ENCODE peak calls at places on chromosomes 7 and 10, in six cellular contexts. One of them, this sample, is unnamed.

GRCh38 chr10:21079330-21079658 is 182.2 kb upstream of the NEBL start:
- DNase-seq in endothelial cell of umbilical vein: no peak
- DNase-seq in transverse colon: no peak
- DNase-seq in ovary: no peak
- DNase-seq in tibial artery: no peak
- DNase-seq in neural progenitor cell: no peak
- DNase-seq in this sample: no peak

GRCh38 chr7:36305648-36306047 is 84.0 kb upstream of the ANLN start:
- DNase-seq in tibial artery: peak; percentile 39
- DNase-seq in transverse colon: no peak
- DNase-seq in endothelial cell of umbilical vein: no peak
- DNase-seq in neural progenitor cell: no peak
- DNase-seq in ovary: no peak
- DNase-seq in this sample: no peak

GRCh38 chr10:118002581-118002980 is 44.2 kb downstream of the RAB11FIP2 start:
- DNase-seq in tibial artery: no peak
- DNase-seq in ovary: no peak
- DNase-seq in endothelial cell of umbilical vein: no peak
- DNase-seq in transverse colon: no peak
- DNase-seq in neural progenitor cell: no peak
- DNase-seq in this sample: no peak

GRCh38 chr7:21945374-21946227 is at the start of gene CDCA7L:
- DNase-seq in neural progenitor cell: peak; percentile 87
- DNase-seq in endothelial cell of umbilical vein: peak; percentile 82
- DNase-seq in transverse colon: peak; percentile 81
- DNase-seq in ovary: peak; percentile 91
- DNase-seq in tibial artery: peak; percentile 69
- DNase-seq in this sample: peak; percentile 67

GRCh38 chr7:133051066-133051465 is 30.8 kb downstream of the CHCHD3 start:
- DNase-seq in endothelial cell of umbilical vein: no peak
- DNase-seq in transverse colon: no peak
- DNase-seq in tibial artery: no peak
- DNase-seq in neural progenitor cell: peak; percentile 35
- DNase-seq in ovary: no peak
- DNase-seq in this sample: no peak

GRCh38 chr7:28086198-28086597 is 94.4 kb downstream of the JAZF1 start:
- DNase-seq in endothelial cell of umbilical vein: no peak
- DNase-seq in neural progenitor cell: no peak
- DNase-seq in transverse colon: no peak
- DNase-seq in tibial artery: no peak
- DNase-seq in ovary: no peak
- DNase-seq in this sample: no peak

GRCh38 chr7:70539196-70539595 is 592.7 kb upstream of the GALNT17 start:
- DNase-seq in endothelial cell of umbilical vein: no peak
- DNase-seq in ovary: no peak
- DNase-seq in tibial artery: no peak
- DNase-seq in neural progenitor cell: no peak
- DNase-seq in transverse colon: no peak
- DNase-seq in this sample: no peak

GRCh38 chr10:133128126-133129081 is 31.6 kb upstream of the KNDC1 start:
- DNase-seq in ovary: peak; percentile 11
- DNase-seq in tibial artery: peak; percentile 56
- DNase-seq in endothelial cell of umbilical vein: no peak
- DNase-seq in transverse colon: peak; percentile 5
- DNase-seq in neural progenitor cell: no peak
- DNase-seq in this sample: no peak

GRCh38 chr7:34019431-34019830 is 114.1 kb downstream of the BMPER start:
- DNase-seq in ovary: no peak
- DNase-seq in endothelial cell of umbilical vein: no peak
- DNase-seq in transverse colon: no peak
- DNase-seq in neural progenitor cell: no peak
- DNase-seq in tibial artery: no peak
- DNase-seq in this sample: no peak

GRCh38 chr10:43939389-43939938 is 290.8 kb upstream of the ZNF32 start:
- DNase-seq in ovary: no peak
- DNase-seq in transverse colon: no peak
- DNase-seq in endothelial cell of umbilical vein: no peak
- DNase-seq in tibial artery: no peak
- DNase-seq in neural progenitor cell: no peak
- DNase-seq in this sample: no peak

GRCh38 chr7:65974876-65975275 is 7.1 kb downstream of the GUSB start:
- DNase-seq in tibial artery: no peak
- DNase-seq in transverse colon: no peak
- DNase-seq in ovary: no peak
- DNase-seq in endothelial cell of umbilical vein: no peak
- DNase-seq in neural progenitor cell: no peak
- DNase-seq in this sample: no peak

GRCh38 chr10:106714734-106715368 is 449.7 kb downstream of the SORCS1 start:
- DNase-seq in transverse colon: no peak
- DNase-seq in endothelial cell of umbilical vein: no peak
- DNase-seq in ovary: no peak
- DNase-seq in neural progenitor cell: no peak
- DNase-seq in tibial artery: no peak
- DNase-seq in this sample: no peak

GRCh38 chr7:73605601-73606220 is 18.6 kb downstream of the MLXIPL start:
- DNase-seq in neural progenitor cell: no peak
- DNase-seq in transverse colon: no peak
- DNase-seq in tibial artery: no peak
- DNase-seq in ovary: no peak
- DNase-seq in endothelial cell of umbilical vein: no peak
- DNase-seq in this sample: no peak

GRCh38 chr10:13458107-13458761 is 70.6 kb downstream of the BEND7 start:
- DNase-seq in endothelial cell of umbilical vein: no peak
- DNase-seq in ovary: no peak
- DNase-seq in transverse colon: no peak
- DNase-seq in neural progenitor cell: no peak
- DNase-seq in tibial artery: no peak
- DNase-seq in this sample: no peak

GRCh38 chr10:114632869-114633715 is 25.0 kb downstream of the ABLIM1 start:
- DNase-seq in neural progenitor cell: peak; percentile 25
- DNase-seq in transverse colon: no peak
- DNase-seq in tibial artery: peak; percentile 80
- DNase-seq in endothelial cell of umbilical vein: peak; percentile 85
- DNase-seq in ovary: peak; percentile 43
- DNase-seq in this sample: no peak

GRCh38 chr10:129468187-129468586 is 1.1 kb downstream of the MGMT start:
- DNase-seq in ovary: no peak
- DNase-seq in endothelial cell of umbilical vein: no peak
- DNase-seq in tibial artery: no peak
- DNase-seq in transverse colon: no peak
- DNase-seq in neural progenitor cell: no peak
- DNase-seq in this sample: no peak

GRCh38 chr7:44977304-44977858 is 1.4 kb downstream of the MYO1G start:
- DNase-seq in endothelial cell of umbilical vein: no peak
- DNase-seq in ovary: no peak
- DNase-seq in neural progenitor cell: no peak
- DNase-seq in transverse colon: no peak
- DNase-seq in tibial artery: no peak
- DNase-seq in this sample: no peak

GRCh38 chr7:98281757-98282652 is 519 bp downstream of the BRI3 start:
- DNase-seq in transverse colon: peak; percentile 45
- DNase-seq in endothelial cell of umbilical vein: peak; percentile 32
- DNase-seq in ovary: peak; percentile 79
- DNase-seq in neural progenitor cell: peak; percentile 52
- DNase-seq in tibial artery: peak; percentile 81
- DNase-seq in this sample: no peak

GRCh38 chr7:128841961-128842673 is 11.9 kb downstream of the FLNC start:
- DNase-seq in neural progenitor cell: peak; percentile 77
- DNase-seq in transverse colon: peak; percentile 53
- DNase-seq in tibial artery: no peak
- DNase-seq in endothelial cell of umbilical vein: peak; percentile 41
- DNase-seq in ovary: no peak
- DNase-seq in this sample: no peak

GRCh38 chr7:84510501-84510900 is 315.9 kb upstream of the SEMA3A start:
- DNase-seq in tibial artery: no peak
- DNase-seq in transverse colon: no peak
- DNase-seq in ovary: no peak
- DNase-seq in neural progenitor cell: no peak
- DNase-seq in endothelial cell of umbilical vein: peak; percentile 11
- DNase-seq in this sample: no peak

GRCh38 chr10:100934084-100934659 is 21.4 kb downstream of the SLF2 start:
- DNase-seq in tibial artery: no peak
- DNase-seq in transverse colon: no peak
- DNase-seq in neural progenitor cell: no peak
- DNase-seq in endothelial cell of umbilical vein: no peak
- DNase-seq in ovary: no peak
- DNase-seq in this sample: no peak

GRCh38 chr10:100927266-100927665 is 14.5 kb downstream of the SLF2 start:
- DNase-seq in endothelial cell of umbilical vein: peak; percentile 46
- DNase-seq in transverse colon: no peak
- DNase-seq in neural progenitor cell: no peak
- DNase-seq in tibial artery: no peak
- DNase-seq in ovary: no peak
- DNase-seq in this sample: no peak

GRCh38 chr10:100928039-100928438 is 15.3 kb downstream of the SLF2 start:
- DNase-seq in transverse colon: no peak
- DNase-seq in tibial artery: no peak
- DNase-seq in neural progenitor cell: no peak
- DNase-seq in endothelial cell of umbilical vein: no peak
- DNase-seq in ovary: no peak
- DNase-seq in this sample: no peak

DNA sequence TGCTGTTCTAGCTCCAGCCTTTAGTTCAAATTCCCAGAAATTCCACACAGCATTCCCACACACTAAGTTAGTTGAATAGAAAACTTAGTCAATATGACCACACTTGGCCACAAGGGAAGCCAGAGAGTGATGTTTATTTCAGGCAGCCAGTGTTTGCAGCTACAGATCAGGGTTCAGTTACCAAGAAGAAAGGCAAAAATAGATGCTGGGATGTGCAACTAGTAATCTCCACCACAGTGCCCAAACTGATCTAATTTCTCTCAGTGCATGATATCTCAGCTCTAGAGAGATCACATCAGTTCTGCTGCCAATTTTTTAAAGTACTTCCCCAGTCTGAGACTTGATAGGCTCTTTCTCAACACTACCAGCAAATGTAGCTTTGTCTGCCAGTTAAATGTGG is 17.6 kb downstream of the SLF2 start:
- DNase-seq in endothelial cell of umbilical vein: no peak
- DNase-seq in neural progenitor cell: no peak
- DNase-seq in ovary: no peak
- DNase-seq in tibial artery: no peak
- DNase-seq in transverse colon: no peak
- DNase-seq in this sample: no peak
- TF ChIP-seq CTCF in endothelial cell of umbilical vein: no peak
- TF ChIP-seq CTCF in neural progenitor cell: peak; percentile 9
- TF ChIP-seq CTCF in ovary: no peak
- TF ChIP-seq CTCF in tibial artery: no peak
- TF ChIP-seq CTCF in transverse colon: no peak
- TF ChIP-seq CTCF in this sample: peak; percentile 7

DNA sequence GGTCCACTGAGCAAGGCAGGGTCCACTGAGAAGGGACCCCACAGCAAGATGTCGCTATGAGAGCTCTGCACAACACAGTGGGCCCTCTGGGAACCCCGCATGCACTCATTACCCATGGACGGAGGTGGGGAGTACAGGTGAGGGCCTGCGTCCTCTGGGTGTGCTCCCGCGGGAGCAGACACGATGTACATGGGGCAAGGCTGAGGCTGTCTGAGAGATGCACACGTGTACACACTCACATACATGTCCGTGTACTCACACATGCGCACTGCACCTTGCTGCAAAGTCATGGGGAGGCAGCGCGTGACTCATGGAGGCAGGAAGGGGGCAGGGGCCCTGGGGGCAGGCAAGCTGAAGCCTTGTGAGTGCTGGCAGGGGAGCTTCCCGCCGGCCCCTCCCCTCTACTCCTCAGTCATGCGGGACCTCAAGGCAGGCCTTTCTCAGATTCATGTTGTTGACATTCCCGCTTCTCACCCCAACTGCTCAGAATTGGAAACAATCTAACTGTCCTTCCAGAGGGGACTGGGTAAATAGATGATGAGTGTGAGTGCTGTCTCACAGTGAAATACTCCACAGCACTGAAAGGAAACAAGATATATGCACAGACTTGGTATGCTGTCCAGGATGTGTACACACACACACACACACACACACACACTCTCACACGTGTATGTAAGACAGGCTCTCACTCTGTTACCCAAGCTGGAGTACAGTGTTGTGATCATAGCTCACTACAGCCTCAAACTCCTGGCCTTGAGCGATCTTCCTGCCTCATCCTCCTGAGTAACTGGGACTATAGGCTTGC is 40.0 kb downstream of the GOLGA7B start:
- DNase-seq in tibial artery: no peak
- DNase-seq in transverse colon: no peak
- DNase-seq in endothelial cell of umbilical vein: peak; percentile 71
- DNase-seq in ovary: peak; percentile 28
- DNase-seq in neural progenitor cell: no peak
- DNase-seq in this sample: no peak
- H3K27ac ChIP-seq in tibial artery: peak overlapping the region; percentile 50
- H3K27ac ChIP-seq in transverse colon: no peak overlapping the region
- H3K27ac ChIP-seq in endothelial cell of umbilical vein: peak overlapping the region; percentile 2
- H3K27ac ChIP-seq in ovary: no peak overlapping the region
- H3K27ac ChIP-seq in neural progenitor cell: no peak overlapping the region
- H3K27ac ChIP-seq in this sample: no peak overlapping the region

GRCh38 chr7:131338173-131338572 is 10.5 kb downstream of the MKLN1 start:
- DNase-seq in tibial artery: no peak
- DNase-seq in ovary: no peak
- DNase-seq in transverse colon: no peak
- DNase-seq in endothelial cell of umbilical vein: no peak
- DNase-seq in neural progenitor cell: no peak
- DNase-seq in this sample: no peak
- TF ChIP-seq CTCF in tibial artery: no peak
- TF ChIP-seq CTCF in ovary: no peak
- TF ChIP-seq CTCF in transverse colon: no peak
- TF ChIP-seq CTCF in endothelial cell of umbilical vein: no peak
- TF ChIP-seq CTCF in neural progenitor cell: no peak
- TF ChIP-seq CTCF in this sample: no peak

GRCh38 chr7:157795199-157795598 is 458.4 kb downstream of the DNAJB6 start:
- DNase-seq in neural progenitor cell: no peak
- DNase-seq in ovary: no peak
- DNase-seq in transverse colon: no peak
- DNase-seq in tibial artery: no peak
- DNase-seq in endothelial cell of umbilical vein: no peak
- DNase-seq in this sample: no peak

GRCh38 chr7:157799076-157799685 is 462.4 kb downstream of the DNAJB6 start:
- DNase-seq in ovary: no peak
- DNase-seq in neural progenitor cell: no peak
- DNase-seq in endothelial cell of umbilical vein: no peak
- DNase-seq in transverse colon: no peak
- DNase-seq in tibial artery: no peak
- DNase-seq in this sample: no peak

GRCh38 chr7:157795631-157796030 is 458.8 kb downstream of the DNAJB6 start:
- DNase-seq in ovary: no peak
- DNase-seq in transverse colon: no peak
- DNase-seq in endothelial cell of umbilical vein: no peak
- DNase-seq in neural progenitor cell: no peak
- DNase-seq in tibial artery: no peak
- DNase-seq in this sample: no peak

GRCh38 chr7:157796846-157797245 is 460.0 kb downstream of the DNAJB6 start:
- DNase-seq in neural progenitor cell: no peak
- DNase-seq in transverse colon: no peak
- DNase-seq in endothelial cell of umbilical vein: no peak
- DNase-seq in tibial artery: no peak
- DNase-seq in ovary: no peak
- DNase-seq in this sample: no peak

DNA sequence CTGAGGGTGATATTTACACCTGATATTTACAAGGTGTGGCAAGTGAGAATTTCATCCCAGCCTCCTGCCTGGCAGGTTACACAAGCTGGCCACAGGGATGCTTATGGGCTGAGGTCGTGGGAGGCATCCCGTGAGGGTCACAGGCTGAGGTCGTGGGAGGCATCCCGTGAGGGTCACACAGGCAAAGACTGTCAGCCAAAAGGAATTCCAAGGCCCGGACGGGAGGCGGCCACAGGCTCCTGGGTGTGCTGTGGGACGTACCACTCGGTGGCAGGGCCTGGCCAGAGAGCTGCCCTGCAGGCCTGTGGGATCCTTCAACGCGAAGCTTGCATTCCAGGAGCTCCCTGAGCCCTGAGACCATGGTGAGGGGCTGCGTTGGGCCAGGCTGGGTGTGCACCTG is 460.6 kb downstream of the DNAJB6 start:
- DNase-seq in tibial artery: no peak
- DNase-seq in neural progenitor cell: no peak
- DNase-seq in ovary: no peak
- DNase-seq in transverse colon: no peak
- DNase-seq in endothelial cell of umbilical vein: no peak
- DNase-seq in this sample: no peak
- H3K27ac ChIP-seq in tibial artery: no peak overlapping the region
- H3K27ac ChIP-seq in neural progenitor cell: no peak overlapping the region
- H3K27ac ChIP-seq in ovary: no peak overlapping the region
- H3K27ac ChIP-seq in transverse colon: no peak overlapping the region
- H3K27ac ChIP-seq in endothelial cell of umbilical vein: no peak overlapping the region
- H3K27ac ChIP-seq in this sample: no peak overlapping the region

This sample was measured in heart right ventricle.